ENCODE peak calls at places on chromosome 4, in nine cellular contexts. One of them, this sample, is unnamed.
A peak's percentile ranks its signal among the peaks of the same experiment; 100 is the strongest.

GRCh38 chr4:56272946-56273728 is 114.2 kb downstream of the AASDH start:
- DNase-seq in nucleus accumbens: no peak
- DNase-seq in stimulated activated CD8-positive, alpha-beta memory T cell treated with anti-CD3 and anti-CD28 coated beads, Interleukin-12 subunit alpha, Interleukin-12 subunit beta, amount 100 ng/mL, for 4 hours: no peak
- DNase-seq in midbrain: no peak
- DNase-seq in activated CD8-positive, alpha-beta memory T cell treated with anti-CD3 and anti-CD28 coated beads, Interleukin-2, amount 50 U/mL, for 48 hours: no peak
- DNase-seq in NT2/D1: no peak
- DNase-seq in activated naive CD4-positive, alpha-beta T cell treated with anti-CD3 and anti-CD28 coated beads, Interleukin-2, amount 10 ng/mL, durations not matched to agents 7 days and 5 days: no peak
- DNase-seq in ecto neural progenitor cell: no peak
- DNase-seq in hepatic stellate cell: no peak
- DNase-seq in this sample: no peak

GRCh38 chr4:107243141-107243779 is 207.1 kb upstream of the DKK2 start:
- DNase-seq in nucleus accumbens: no peak
- DNase-seq in stimulated activated CD8-positive, alpha-beta memory T cell treated with anti-CD3 and anti-CD28 coated beads, Interleukin-12 subunit alpha, Interleukin-12 subunit beta, amount 100 ng/mL, for 4 hours: no peak
- DNase-seq in midbrain: no peak
- DNase-seq in activated CD8-positive, alpha-beta memory T cell treated with anti-CD3 and anti-CD28 coated beads, Interleukin-2, amount 50 U/mL, for 48 hours: no peak
- DNase-seq in NT2/D1: no peak
- DNase-seq in activated naive CD4-positive, alpha-beta T cell treated with anti-CD3 and anti-CD28 coated beads, Interleukin-2, amount 10 ng/mL, durations not matched to agents 7 days and 5 days: no peak
- DNase-seq in ecto neural progenitor cell: no peak
- DNase-seq in hepatic stellate cell: no peak
- DNase-seq in this sample: no peak

GRCh38 chr4:98577956-98578355 is 80.5 kb downstream of the TSPAN5 start:
- DNase-seq in nucleus accumbens: no peak
- DNase-seq in stimulated activated CD8-positive, alpha-beta memory T cell treated with anti-CD3 and anti-CD28 coated beads, Interleukin-12 subunit alpha, Interleukin-12 subunit beta, amount 100 ng/mL, for 4 hours: no peak
- DNase-seq in midbrain: no peak
- DNase-seq in activated CD8-positive, alpha-beta memory T cell treated with anti-CD3 and anti-CD28 coated beads, Interleukin-2, amount 50 U/mL, for 48 hours: no peak
- DNase-seq in NT2/D1: no peak
- DNase-seq in activated naive CD4-positive, alpha-beta T cell treated with anti-CD3 and anti-CD28 coated beads, Interleukin-2, amount 10 ng/mL, durations not matched to agents 7 days and 5 days: no peak
- DNase-seq in ecto neural progenitor cell: no peak
- DNase-seq in hepatic stellate cell: no peak
- DNase-seq in this sample: no peak

GRCh38 chr4:81648576-81649272 is 177.0 kb upstream of the RASGEF1B start:
- DNase-seq in nucleus accumbens: no peak
- DNase-seq in stimulated activated CD8-positive, alpha-beta memory T cell treated with anti-CD3 and anti-CD28 coated beads, Interleukin-12 subunit alpha, Interleukin-12 subunit beta, amount 100 ng/mL, for 4 hours: peak; percentile 14
- DNase-seq in midbrain: no peak
- DNase-seq in activated CD8-positive, alpha-beta memory T cell treated with anti-CD3 and anti-CD28 coated beads, Interleukin-2, amount 50 U/mL, for 48 hours: no peak
- DNase-seq in NT2/D1: no peak
- DNase-seq in activated naive CD4-positive, alpha-beta T cell treated with anti-CD3 and anti-CD28 coated beads, Interleukin-2, amount 10 ng/mL, durations not matched to agents 7 days and 5 days: peak; percentile 63
- DNase-seq in ecto neural progenitor cell: no peak
- DNase-seq in hepatic stellate cell: no peak
- DNase-seq in this sample: no peak

GRCh38 chr4:91280551-91281290 is 1023.0 kb upstream of the GRID2 start:
- DNase-seq in nucleus accumbens: no peak
- DNase-seq in stimulated activated CD8-positive, alpha-beta memory T cell treated with anti-CD3 and anti-CD28 coated beads, Interleukin-12 subunit alpha, Interleukin-12 subunit beta, amount 100 ng/mL, for 4 hours: no peak
- DNase-seq in midbrain: no peak
- DNase-seq in activated CD8-positive, alpha-beta memory T cell treated with anti-CD3 and anti-CD28 coated beads, Interleukin-2, amount 50 U/mL, for 48 hours: no peak
- DNase-seq in NT2/D1: no peak
- DNase-seq in activated naive CD4-positive, alpha-beta T cell treated with anti-CD3 and anti-CD28 coated beads, Interleukin-2, amount 10 ng/mL, durations not matched to agents 7 days and 5 days: no peak
- DNase-seq in ecto neural progenitor cell: no peak
- DNase-seq in hepatic stellate cell: no peak
- DNase-seq in this sample: no peak

GRCh38 chr4:11765849-11766453 is 337.3 kb upstream of the HS3ST1 start:
- DNase-seq in nucleus accumbens: no peak
- DNase-seq in stimulated activated CD8-positive, alpha-beta memory T cell treated with anti-CD3 and anti-CD28 coated beads, Interleukin-12 subunit alpha, Interleukin-12 subunit beta, amount 100 ng/mL, for 4 hours: no peak
- DNase-seq in midbrain: peak; percentile 27
- DNase-seq in activated CD8-positive, alpha-beta memory T cell treated with anti-CD3 and anti-CD28 coated beads, Interleukin-2, amount 50 U/mL, for 48 hours: no peak
- DNase-seq in NT2/D1: peak; percentile 50
- DNase-seq in activated naive CD4-positive, alpha-beta T cell treated with anti-CD3 and anti-CD28 coated beads, Interleukin-2, amount 10 ng/mL, durations not matched to agents 7 days and 5 days: peak; percentile 23
- DNase-seq in ecto neural progenitor cell: no peak
- DNase-seq in hepatic stellate cell: no peak
- DNase-seq in this sample: no peak

GRCh38 chr4:6893449-6894085 is 16.1 kb upstream of the TBC1D14 start:
- DNase-seq in nucleus accumbens: no peak
- DNase-seq in stimulated activated CD8-positive, alpha-beta memory T cell treated with anti-CD3 and anti-CD28 coated beads, Interleukin-12 subunit alpha, Interleukin-12 subunit beta, amount 100 ng/mL, for 4 hours: no peak
- DNase-seq in midbrain: no peak
- DNase-seq in activated CD8-positive, alpha-beta memory T cell treated with anti-CD3 and anti-CD28 coated beads, Interleukin-2, amount 50 U/mL, for 48 hours: peak; percentile 48
- DNase-seq in NT2/D1: no peak
- DNase-seq in activated naive CD4-positive, alpha-beta T cell treated with anti-CD3 and anti-CD28 coated beads, Interleukin-2, amount 10 ng/mL, durations not matched to agents 7 days and 5 days: no peak
- DNase-seq in ecto neural progenitor cell: no peak
- DNase-seq in hepatic stellate cell: no peak
- DNase-seq in this sample: no peak

GRCh38 chr4:7185487-7186030 is 6.8 kb upstream of the SORCS2 start:
- DNase-seq in nucleus accumbens: no peak
- DNase-seq in stimulated activated CD8-positive, alpha-beta memory T cell treated with anti-CD3 and anti-CD28 coated beads, Interleukin-12 subunit alpha, Interleukin-12 subunit beta, amount 100 ng/mL, for 4 hours: no peak
- DNase-seq in midbrain: no peak
- DNase-seq in activated CD8-positive, alpha-beta memory T cell treated with anti-CD3 and anti-CD28 coated beads, Interleukin-2, amount 50 U/mL, for 48 hours: peak; percentile 39
- DNase-seq in NT2/D1: no peak
- DNase-seq in activated naive CD4-positive, alpha-beta T cell treated with anti-CD3 and anti-CD28 coated beads, Interleukin-2, amount 10 ng/mL, durations not matched to agents 7 days and 5 days: no peak
- DNase-seq in ecto neural progenitor cell: peak; percentile 22
- DNase-seq in hepatic stellate cell: no peak
- DNase-seq in this sample: no peak

GRCh38 chr4:87220094-87220831 is at the start of gene KLHL8:
- DNase-seq in nucleus accumbens: peak; percentile 70
- DNase-seq in stimulated activated CD8-positive, alpha-beta memory T cell treated with anti-CD3 and anti-CD28 coated beads, Interleukin-12 subunit alpha, Interleukin-12 subunit beta, amount 100 ng/mL, for 4 hours: peak; percentile 86
- DNase-seq in midbrain: peak; percentile 90
- DNase-seq in activated CD8-positive, alpha-beta memory T cell treated with anti-CD3 and anti-CD28 coated beads, Interleukin-2, amount 50 U/mL, for 48 hours: peak; percentile 91
- DNase-seq in NT2/D1: peak; percentile 47
- DNase-seq in activated naive CD4-positive, alpha-beta T cell treated with anti-CD3 and anti-CD28 coated beads, Interleukin-2, amount 10 ng/mL, durations not matched to agents 7 days and 5 days: peak; percentile 89
- DNase-seq in ecto neural progenitor cell: peak; percentile 92
- DNase-seq in hepatic stellate cell: peak; percentile 91
- DNase-seq in this sample: peak; percentile 77

GRCh38 chr4:41143721-41144379 is 70.5 kb downstream of the APBB2 start:
- DNase-seq in nucleus accumbens: no peak
- DNase-seq in stimulated activated CD8-positive, alpha-beta memory T cell treated with anti-CD3 and anti-CD28 coated beads, Interleukin-12 subunit alpha, Interleukin-12 subunit beta, amount 100 ng/mL, for 4 hours: no peak
- DNase-seq in midbrain: no peak
- DNase-seq in activated CD8-positive, alpha-beta memory T cell treated with anti-CD3 and anti-CD28 coated beads, Interleukin-2, amount 50 U/mL, for 48 hours: no peak
- DNase-seq in NT2/D1: no peak
- DNase-seq in activated naive CD4-positive, alpha-beta T cell treated with anti-CD3 and anti-CD28 coated beads, Interleukin-2, amount 10 ng/mL, durations not matched to agents 7 days and 5 days: no peak
- DNase-seq in ecto neural progenitor cell: no peak
- DNase-seq in hepatic stellate cell: no peak
- DNase-seq in this sample: no peak

GRCh38 chr4:84878090-84878489 is 88.4 kb downstream of the WDFY3 start:
- DNase-seq in nucleus accumbens: no peak
- DNase-seq in stimulated activated CD8-positive, alpha-beta memory T cell treated with anti-CD3 and anti-CD28 coated beads, Interleukin-12 subunit alpha, Interleukin-12 subunit beta, amount 100 ng/mL, for 4 hours: no peak
- DNase-seq in midbrain: no peak
- DNase-seq in activated CD8-positive, alpha-beta memory T cell treated with anti-CD3 and anti-CD28 coated beads, Interleukin-2, amount 50 U/mL, for 48 hours: no peak
- DNase-seq in NT2/D1: no peak
- DNase-seq in activated naive CD4-positive, alpha-beta T cell treated with anti-CD3 and anti-CD28 coated beads, Interleukin-2, amount 10 ng/mL, durations not matched to agents 7 days and 5 days: no peak
- DNase-seq in ecto neural progenitor cell: no peak
- DNase-seq in hepatic stellate cell: peak; percentile 52
- DNase-seq in this sample: peak; percentile 31

GRCh38 chr4:138828926-138829325 is 186.7 kb upstream of the NOCT start:
- DNase-seq in nucleus accumbens: no peak
- DNase-seq in stimulated activated CD8-positive, alpha-beta memory T cell treated with anti-CD3 and anti-CD28 coated beads, Interleukin-12 subunit alpha, Interleukin-12 subunit beta, amount 100 ng/mL, for 4 hours: no peak
- DNase-seq in midbrain: no peak
- DNase-seq in activated CD8-positive, alpha-beta memory T cell treated with anti-CD3 and anti-CD28 coated beads, Interleukin-2, amount 50 U/mL, for 48 hours: no peak
- DNase-seq in NT2/D1: no peak
- DNase-seq in activated naive CD4-positive, alpha-beta T cell treated with anti-CD3 and anti-CD28 coated beads, Interleukin-2, amount 10 ng/mL, durations not matched to agents 7 days and 5 days: no peak
- DNase-seq in ecto neural progenitor cell: no peak
- DNase-seq in hepatic stellate cell: no peak
- DNase-seq in this sample: no peak

GRCh38 chr4:48079972-48080391 is 54.1 kb downstream of the TXK start:
- DNase-seq in nucleus accumbens: no peak
- DNase-seq in stimulated activated CD8-positive, alpha-beta memory T cell treated with anti-CD3 and anti-CD28 coated beads, Interleukin-12 subunit alpha, Interleukin-12 subunit beta, amount 100 ng/mL, for 4 hours: no peak
- DNase-seq in midbrain: no peak
- DNase-seq in activated CD8-positive, alpha-beta memory T cell treated with anti-CD3 and anti-CD28 coated beads, Interleukin-2, amount 50 U/mL, for 48 hours: no peak
- DNase-seq in NT2/D1: no peak
- DNase-seq in activated naive CD4-positive, alpha-beta T cell treated with anti-CD3 and anti-CD28 coated beads, Interleukin-2, amount 10 ng/mL, durations not matched to agents 7 days and 5 days: no peak
- DNase-seq in ecto neural progenitor cell: no peak
- DNase-seq in hepatic stellate cell: no peak
- DNase-seq in this sample: peak; percentile 17

GRCh38 chr4:47122592-47123291 is 91.4 kb downstream of the GABRB1 start:
- DNase-seq in nucleus accumbens: no peak
- DNase-seq in stimulated activated CD8-positive, alpha-beta memory T cell treated with anti-CD3 and anti-CD28 coated beads, Interleukin-12 subunit alpha, Interleukin-12 subunit beta, amount 100 ng/mL, for 4 hours: no peak
- DNase-seq in midbrain: peak; percentile 83
- DNase-seq in activated CD8-positive, alpha-beta memory T cell treated with anti-CD3 and anti-CD28 coated beads, Interleukin-2, amount 50 U/mL, for 48 hours: peak; percentile 53
- DNase-seq in NT2/D1: peak; percentile 63
- DNase-seq in activated naive CD4-positive, alpha-beta T cell treated with anti-CD3 and anti-CD28 coated beads, Interleukin-2, amount 10 ng/mL, durations not matched to agents 7 days and 5 days: peak; percentile 63
- DNase-seq in ecto neural progenitor cell: peak; percentile 67
- DNase-seq in hepatic stellate cell: peak; percentile 43
- DNase-seq in this sample: peak; percentile 50